ENCODE peak calls at places on chromosome 20, in nine cellular contexts. J is small intestine, C is tibial nerve, T is thoracic aorta, G is GM12878, A is neuronal stem cell, L is adipocyte, W is H7, B is colonic mucosa. V is an unnamed sample. For H3K27me3, the result is how much of the 10 kb centered on the place peaks cover.

GRCh38 chr20:21554376-21554890 is 40.6 kb upstream of the NKX2-2 start:
- DNase-seq in J (no peak), C (no peak), T (no peak), G (no peak), A (no peak), L (no peak), W (no peak), B (no peak), V (no peak)

GRCh38 chr20:4925842-4926530 is 75.3 kb downstream of the SLC23A2 start:
- DNase-seq in J (peak), C (peak), T (peak), G (no peak), A (no peak), L (peak), W (no peak), B (peak), V (peak)

GRCh38 chr20:24781061-24781980 is 167.7 kb upstream of the CST7 start:
- DNase-seq in J (peak), C (no peak), T (no peak), G (no peak), A (no peak), L (peak), W (peak), B (no peak), V (peak)

GRCh38 chr20:37356387-37356786 is 10.4 kb downstream of the SRC start:
- DNase-seq in J (no peak), C (peak), T (peak), G (no peak), A (no peak), L (no peak), W (peak), B (no peak), V (peak)

GRCh38 chr20:7516631-7517051 is 423.6 kb downstream of the HAO1 start:
- DNase-seq in J (no peak), C (no peak), T (no peak), G (no peak), A (no peak), L (peak), W (no peak), B (no peak), V (no peak)

GRCh38 chr20:59640267-59640666 is 35.9 kb downstream of the PHACTR3 start:
- DNase-seq in J (no peak), C (no peak), T (no peak), G (no peak), A (no peak), L (no peak), W (no peak), B (peak), V (no peak)

GRCh38 chr20:55269913-55270312 is 735.4 kb downstream of the CBLN4 start:
- DNase-seq in J (no peak), C (no peak), T (no peak), G (no peak), A (no peak), L (no peak), W (no peak), B (no peak), V (peak)

GRCh38 chr20:37823276-37823980 is 79.5 kb upstream of the VSTM2L start:
- DNase-seq in J (no peak), C (no peak), T (no peak), G (no peak), A (no peak), L (peak), W (no peak), B (no peak), V (no peak)

GRCh38 chr20:25082498-25082873 is 545 bp upstream of the VSX1 start:
- DNase-seq in J (no peak), C (no peak), T (no peak), G (no peak), A (no peak), L (no peak), W (peak), B (no peak), V (no peak)

GRCh38 chr20:8545212-8545611 is 413.1 kb downstream of the PLCB1 start:
- DNase-seq in J (no peak), C (no peak), T (no peak), G (no peak), A (no peak), L (no peak), W (no peak), B (no peak), V (peak)

GRCh38 chr20:4811661-4812181 is 90.0 kb downstream of the PRND start:
- DNase-seq in J (peak), C (peak), T (no peak), G (peak), A (no peak), L (no peak), W (no peak), B (peak), V (no peak)

GRCh38 chr20:25053207-25054132 is 4.5 kb downstream of the ACSS1 start:
- DNase-seq in J (no peak), C (peak), T (no peak), G (no peak), A (no peak), L (peak), W (no peak), B (no peak), V (peak)

GRCh38 chr20:9293145-9293544 is 221.2 kb upstream of the LAMP5 start:
- DNase-seq in J (no peak), C (no peak), T (no peak), G (no peak), A (no peak), L (no peak), W (no peak), B (no peak), V (no peak)

GRCh38 chr20:8161262-8162071 is 29.4 kb downstream of the PLCB1 start:
- DNase-seq in J (peak), C (no peak), T (no peak), G (no peak), A (no peak), L (no peak), W (no peak), B (no peak), V (no peak)

GRCh38 chr20:59455392-59456341 is 148.7 kb upstream of the PHACTR3 start:
- DNase-seq in J (peak), C (no peak), T (no peak), G (no peak), A (peak), L (peak), W (peak), B (peak), V (peak)

GRCh38 chr20:36082516-36082915 is 72.0 kb upstream of the EPB41L1 start:
- DNase-seq in J (peak), C (no peak), T (no peak), G (no peak), A (no peak), L (no peak), W (no peak), B (no peak), V (no peak)

GRCh38 chr20:49303211-49303610 is 25.4 kb upstream of the ZNFX1 start:
- DNase-seq in J (no peak), C (no peak), T (no peak), G (no peak), A (no peak), L (peak), W (no peak), B (no peak), V (no peak)

GRCh38 chr20:33826270-33826897 is 15.2 kb downstream of the CHMP4B start:
- DNase-seq in J (no peak), C (no peak), T (no peak), G (no peak), A (no peak), L (no peak), W (peak), B (no peak), V (no peak)

DNA sequence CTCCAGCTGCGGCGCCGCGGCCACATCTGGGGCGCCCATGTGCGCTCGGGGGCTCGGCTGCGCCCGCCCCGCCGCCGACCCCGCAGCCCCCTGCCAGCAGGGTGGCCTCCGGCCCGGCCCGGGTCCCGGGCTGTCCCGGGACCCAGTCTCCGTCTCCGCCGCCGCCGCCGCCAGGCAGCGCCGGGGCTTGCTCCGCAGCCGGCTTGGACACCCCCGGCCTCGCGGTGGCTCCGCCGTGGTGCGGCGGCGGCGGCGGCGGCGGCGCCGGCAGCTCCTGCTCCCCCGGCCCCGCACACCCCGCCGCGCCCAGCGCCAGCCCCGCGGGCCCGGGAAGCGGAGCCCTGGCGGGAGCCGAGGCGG is 219 bp downstream of the ISM1 start:
- DNase-seq in J (no peak), C (no peak), T (no peak), G (no peak), A (no peak), L (no peak), W (no peak), B (no peak), V (no peak)
- H3K4me3 ChIP-seq in J (peak), C (peak), T (peak), G (no peak), A (peak), L (peak), W (peak), B (no peak), V (peak)

DNA sequence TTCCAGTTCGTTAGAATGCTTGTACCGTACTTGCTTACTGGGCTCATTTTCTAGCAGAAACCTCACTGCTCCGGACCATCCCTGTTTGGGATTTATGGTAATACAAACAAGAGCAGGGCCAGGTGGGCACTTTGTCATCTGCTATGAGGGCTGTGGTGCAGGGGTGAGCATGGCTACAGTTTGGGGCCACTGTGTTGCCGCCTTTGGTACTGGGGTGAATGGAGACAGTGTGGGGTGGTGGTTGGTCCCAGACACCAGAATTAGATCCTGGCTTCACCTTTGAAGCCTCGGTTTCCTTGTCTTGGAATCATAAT is 95.0 kb downstream of the TOX2 start:
- DNase-seq in J (no peak), C (no peak), T (no peak), G (no peak), A (no peak), L (no peak), W (no peak), B (no peak), V (no peak)
- H3K27me3 ChIP-seq in J (under half), C (under half), T (under half), G (under half), A (under half), L (under half), W (under half), B (under half), V (under half)

DNA sequence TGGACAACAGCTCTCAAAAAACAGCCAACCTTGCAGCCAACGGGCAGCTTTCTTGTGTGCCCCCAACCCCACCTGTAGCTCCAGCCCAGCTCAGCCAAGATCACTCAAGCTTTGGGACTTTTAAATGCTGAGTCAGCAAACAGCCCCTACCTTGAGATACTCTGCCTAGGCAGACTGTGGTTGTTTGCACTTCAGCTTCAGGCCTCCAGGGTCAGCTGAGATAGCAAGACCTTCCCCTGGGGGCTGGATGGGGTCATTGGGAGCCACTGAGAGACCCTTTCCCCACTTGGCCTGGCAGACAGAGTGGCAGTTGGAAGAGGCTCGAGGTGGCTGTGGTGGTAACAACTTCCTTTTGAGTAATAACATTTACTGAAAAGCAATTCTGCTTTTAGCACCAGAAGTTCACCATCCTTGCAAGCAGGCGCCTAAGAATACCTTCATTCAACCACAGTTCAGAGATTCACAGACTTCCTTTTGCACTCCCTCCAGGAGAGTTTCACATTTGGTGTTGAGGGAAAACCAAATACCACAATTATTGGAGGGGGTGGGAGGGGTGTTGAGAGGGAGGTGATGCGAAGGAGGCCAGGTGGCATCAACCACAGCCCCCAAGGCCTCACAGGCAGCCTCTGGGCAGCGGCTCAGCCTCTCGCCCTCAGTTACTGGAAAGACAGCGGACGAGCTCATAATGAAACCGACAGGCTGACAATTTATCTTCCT is 148.0 kb downstream of the CEBPB start:
- DNase-seq in J (no peak), C (no peak), T (no peak), G (peak), A (no peak), L (no peak), W (peak), B (no peak), V (peak)
- H3K4me3 ChIP-seq in J (no peak), C (no peak), T (peak), G (peak), A (no peak), L (peak), W (no peak), B (no peak), V (peak)

GRCh38 chr20:51160821-51161220 is 137.9 kb upstream of the KCNG1 start:
- DNase-seq in J (no peak), C (no peak), T (no peak), G (no peak), A (no peak), L (no peak), W (no peak), B (no peak), V (no peak)
- H3K27me3 ChIP-seq in J (under half), C (under half), T (under half), G (under half), A (under half), L (half or more), W (under half), B (under half), V (under half)

GRCh38 chr20:63396300-63396699 is 35.2 kb upstream of the CHRNA4 start:
- DNase-seq in J (no peak), C (no peak), T (no peak), G (no peak), A (no peak), L (no peak), W (no peak), B (no peak), V (no peak)

GRCh38 chr20:63394069-63394468 is 32.9 kb upstream of the CHRNA4 start:
- DNase-seq in J (no peak), C (no peak), T (no peak), G (no peak), A (no peak), L (peak), W (peak), B (no peak), V (peak)

GRCh38 chr20:63395723-63396122 is 34.6 kb upstream of the CHRNA4 start:
- DNase-seq in J (no peak), C (no peak), T (no peak), G (no peak), A (no peak), L (no peak), W (no peak), B (no peak), V (no peak)

GRCh38 chr20:63393566-63393965 is 32.4 kb upstream of the CHRNA4 start:
- DNase-seq in J (no peak), C (no peak), T (no peak), G (no peak), A (no peak), L (no peak), W (no peak), B (no peak), V (no peak)

GRCh38 chr20:63394635-63395455 is 33.7 kb upstream of the CHRNA4 start:
- DNase-seq in J (no peak), C (no peak), T (no peak), G (no peak), A (no peak), L (no peak), W (no peak), B (no peak), V (no peak)
- H3K4me3 ChIP-seq in J (no peak), C (no peak), T (no peak), G (no peak), A (no peak), L (no peak), W (no peak), B (no peak), V (no peak)

GRCh38 chr20:1893721-1894470 is 1.3 kb upstream of the SIRPA start:
- DNase-seq in J (no peak), C (peak), T (no peak), G (no peak), A (no peak), L (peak), W (peak), B (peak), V (no peak)

GRCh38 chr20:1892122-1892385 is 3.2 kb upstream of the SIRPA start:
- DNase-seq in J (no peak), C (no peak), T (no peak), G (no peak), A (no peak), L (no peak), W (no peak), B (no peak), V (no peak)

GRCh38 chr20:1888796-1889463 is 6.3 kb upstream of the SIRPA start:
- DNase-seq in J (no peak), C (no peak), T (no peak), G (no peak), A (no peak), L (peak), W (no peak), B (no peak), V (no peak)

GRCh38 chr20:1890469-1891262 is 4.5 kb upstream of the SIRPA start:
- DNase-seq in J (no peak), C (no peak), T (no peak), G (no peak), A (no peak), L (no peak), W (no peak), B (no peak), V (no peak)

DNA sequence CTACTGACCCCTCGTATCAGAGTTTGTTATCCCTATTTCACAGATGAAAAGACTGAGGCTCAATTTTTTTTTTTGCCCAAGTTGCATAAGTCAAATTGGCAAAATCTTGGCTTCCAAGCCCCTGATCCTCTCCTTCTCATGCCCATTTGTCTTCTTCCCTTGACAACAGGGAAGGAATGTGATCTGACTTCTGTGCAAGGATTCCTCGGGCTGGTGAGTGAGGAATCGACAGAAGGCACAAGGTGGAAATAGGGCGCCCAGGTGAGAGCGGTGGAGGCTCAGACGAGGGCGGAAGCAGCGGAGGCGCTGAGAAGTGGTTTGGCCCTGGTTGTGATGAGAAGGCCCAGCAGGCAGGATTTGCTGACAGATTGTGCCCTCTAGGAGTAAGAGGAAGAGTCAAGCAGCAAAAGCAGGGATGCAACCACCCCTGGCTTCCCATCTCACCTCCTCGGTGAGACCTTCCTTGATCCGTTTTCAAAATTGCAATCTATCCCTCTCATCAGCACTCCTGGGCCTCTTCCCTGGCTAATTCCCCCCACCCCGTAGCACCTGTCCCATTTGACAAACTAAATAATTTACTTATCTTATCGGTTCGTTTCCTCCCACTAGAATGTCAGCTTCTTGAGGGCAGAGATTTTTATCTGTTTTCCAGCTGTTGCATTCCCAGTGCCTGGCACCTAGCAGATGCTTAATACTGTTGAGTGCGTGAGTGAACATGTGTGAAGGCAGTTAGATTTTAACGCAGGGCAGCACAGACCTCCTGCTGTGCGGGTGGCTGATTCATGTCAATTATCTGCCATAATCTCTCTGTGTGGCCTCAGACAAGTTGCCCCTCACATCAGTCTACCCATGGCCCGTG is 3.7 kb upstream of the SIRPA start:
- DNase-seq in J (no peak), C (no peak), T (no peak), G (no peak), A (no peak), L (no peak), W (peak), B (no peak), V (no peak)
- H3K27me3 ChIP-seq in J (under half), C (under half), T (under half), G (under half), A (under half), L (under half), W (under half), B (under half), V (under half)

GRCh38 chr20:1619861-1620444 is at the start of gene SIRPB1:
- DNase-seq in J (peak), C (no peak), T (no peak), G (no peak), A (no peak), L (no peak), W (no peak), B (no peak), V (no peak)
- H3K4me3 ChIP-seq in J (no peak), C (no peak), T (no peak), G (peak), A (no peak), L (no peak), W (no peak), B (no peak), V (no peak)

GRCh38 chr20:58140787-58141396 is 87.6 kb downstream of the ANKRD60 start:
- DNase-seq in J (no peak), C (no peak), T (no peak), G (no peak), A (no peak), L (no peak), W (no peak), B (no peak), V (no peak)

GRCh38 chr20:58142843-58143185 is 85.6 kb downstream of the ANKRD60 start:
- DNase-seq in J (no peak), C (no peak), T (no peak), G (no peak), A (no peak), L (no peak), W (no peak), B (no peak), V (no peak)

GRCh38 chr20:58143531-58143930 is 84.9 kb downstream of the ANKRD60 start:
- DNase-seq in J (no peak), C (no peak), T (no peak), G (no peak), A (no peak), L (no peak), W (no peak), B (no peak), V (no peak)

GRCh38 chr20:58141496-58141895 is 87.0 kb downstream of the ANKRD60 start:
- DNase-seq in J (no peak), C (no peak), T (no peak), G (no peak), A (no peak), L (no peak), W (no peak), B (no peak), V (no peak)

GRCh38 chr20:58141971-58142842 is 86.2 kb downstream of the ANKRD60 start:
- DNase-seq in J (no peak), C (no peak), T (no peak), G (no peak), A (no peak), L (no peak), W (no peak), B (no peak), V (no peak)
- H3K27me3 ChIP-seq in J (under half), C (under half), T (under half), G (under half), A (under half), L (half or more), W (under half), B (under half), V (under half)

GRCh38 chr20:10763117-10763516 is 89.3 kb upstream of the JAG1 start:
- DNase-seq in J (no peak), C (no peak), T (no peak), G (no peak), A (no peak), L (peak), W (peak), B (no peak), V (no peak)
- H3K4me3 ChIP-seq in J (no peak), C (no peak), T (no peak), G (no peak), A (no peak), L (no peak), W (no peak), B (no peak), V (no peak)